ENCODE peak calls at places on chromosomes 11 and 22, in four cellular contexts. One of them, this sample, is unnamed. For H3K36me3 and H3K4me1, the result is how much of the 10 kb centered on the place peaks cover.

GRCh38 chr11:19597876-19598275 is 114.8 kb upstream of the NAV2 start:
- DNase-seq in CD4-positive, CD25-positive, alpha-beta regulatory T cell: no peak
- DNase-seq in tibial nerve: no peak
- DNase-seq in adrenal gland: no peak
- DNase-seq in this sample: no peak

GRCh38 chr22:32329202-32329645 is 28.4 kb upstream of the RFPL3 start:
- DNase-seq in CD4-positive, CD25-positive, alpha-beta regulatory T cell: no peak
- DNase-seq in tibial nerve: no peak
- DNase-seq in adrenal gland: no peak
- DNase-seq in this sample: no peak

GRCh38 chr11:47466201-47466600 is 17.3 kb upstream of the RAPSN start:
- DNase-seq in CD4-positive, CD25-positive, alpha-beta regulatory T cell: no peak
- DNase-seq in tibial nerve: no peak
- DNase-seq in adrenal gland: no peak
- DNase-seq in this sample: no peak

GRCh38 chr11:3929232-3929631 is 73.8 kb downstream of the STIM1 start:
- DNase-seq in CD4-positive, CD25-positive, alpha-beta regulatory T cell: no peak
- DNase-seq in tibial nerve: no peak
- DNase-seq in adrenal gland: no peak
- DNase-seq in this sample: no peak

GRCh38 chr22:22099833-22100812 is 117.5 kb upstream of the TOP3B start:
- DNase-seq in CD4-positive, CD25-positive, alpha-beta regulatory T cell: no peak
- DNase-seq in tibial nerve: no peak
- DNase-seq in adrenal gland: no peak
- DNase-seq in this sample: no peak

GRCh38 chr11:16815047-16815767 is 76.8 kb downstream of the C11orf58 start:
- DNase-seq in CD4-positive, CD25-positive, alpha-beta regulatory T cell: no peak
- DNase-seq in tibial nerve: peak
- DNase-seq in adrenal gland: peak
- DNase-seq in this sample: no peak

GRCh38 chr11:122085712-122086111 is 30.3 kb downstream of the BLID start:
- DNase-seq in CD4-positive, CD25-positive, alpha-beta regulatory T cell: no peak
- DNase-seq in tibial nerve: no peak
- DNase-seq in adrenal gland: no peak
- DNase-seq in this sample: no peak

GRCh38 chr11:96257972-96258951 is 84.7 kb downstream of the MAML2 start:
- DNase-seq in CD4-positive, CD25-positive, alpha-beta regulatory T cell: peak
- DNase-seq in tibial nerve: no peak
- DNase-seq in adrenal gland: no peak
- DNase-seq in this sample: no peak

GRCh38 chr22:45871721-45872120 is 105.2 kb downstream of the WNT7B start:
- DNase-seq in CD4-positive, CD25-positive, alpha-beta regulatory T cell: no peak
- DNase-seq in tibial nerve: no peak
- DNase-seq in adrenal gland: no peak
- DNase-seq in this sample: no peak

GRCh38 chr11:127470485-127470884 is 469.9 kb upstream of the KIRREL3 start:
- DNase-seq in CD4-positive, CD25-positive, alpha-beta regulatory T cell: no peak
- DNase-seq in tibial nerve: no peak
- DNase-seq in adrenal gland: no peak
- DNase-seq in this sample: no peak

GRCh38 chr22:22924369-22925145 is 36.9 kb downstream of the IGLL5 start:
- DNase-seq in CD4-positive, CD25-positive, alpha-beta regulatory T cell: no peak
- DNase-seq in tibial nerve: no peak
- DNase-seq in adrenal gland: no peak
- DNase-seq in this sample: no peak

GRCh38 chr11:36431429-36432092 is 78.5 kb downstream of the TRAF6 start:
- DNase-seq in CD4-positive, CD25-positive, alpha-beta regulatory T cell: no peak
- DNase-seq in tibial nerve: no peak
- DNase-seq in adrenal gland: peak
- DNase-seq in this sample: peak

GRCh38 chr11:8959546-8960166 is 4.6 kb downstream of the TMEM9B start:
- DNase-seq in CD4-positive, CD25-positive, alpha-beta regulatory T cell: peak
- DNase-seq in tibial nerve: peak
- DNase-seq in adrenal gland: no peak
- DNase-seq in this sample: peak

GRCh38 chr11:128874406-128874805 is 7.3 kb upstream of the KCNJ1 start:
- DNase-seq in CD4-positive, CD25-positive, alpha-beta regulatory T cell: no peak
- DNase-seq in tibial nerve: no peak
- DNase-seq in adrenal gland: no peak
- DNase-seq in this sample: no peak

GRCh38 chr11:70413151-70413550 is 14.8 kb downstream of the CTTN start:
- DNase-seq in CD4-positive, CD25-positive, alpha-beta regulatory T cell: no peak
- DNase-seq in tibial nerve: no peak
- DNase-seq in adrenal gland: no peak
- DNase-seq in this sample: no peak

GRCh38 chr11:70415642-70416395 is 17.5 kb downstream of the CTTN start:
- DNase-seq in CD4-positive, CD25-positive, alpha-beta regulatory T cell: no peak
- DNase-seq in tibial nerve: no peak
- DNase-seq in adrenal gland: no peak
- DNase-seq in this sample: no peak

GRCh38 chr11:70416881-70417280 is 18.6 kb downstream of the CTTN start:
- DNase-seq in CD4-positive, CD25-positive, alpha-beta regulatory T cell: no peak
- DNase-seq in tibial nerve: no peak
- DNase-seq in adrenal gland: no peak
- DNase-seq in this sample: no peak

GRCh38 chr11:70414341-70415100 is 16.2 kb downstream of the CTTN start:
- DNase-seq in CD4-positive, CD25-positive, alpha-beta regulatory T cell: no peak
- DNase-seq in tibial nerve: no peak
- DNase-seq in adrenal gland: no peak
- DNase-seq in this sample: no peak

GRCh38 chr11:70415176-70415575 is 16.8 kb downstream of the CTTN start:
- DNase-seq in CD4-positive, CD25-positive, alpha-beta regulatory T cell: no peak
- DNase-seq in tibial nerve: peak
- DNase-seq in adrenal gland: no peak
- DNase-seq in this sample: peak
- H3K36me3 ChIP-seq in CD4-positive, CD25-positive, alpha-beta regulatory T cell: under half
- H3K36me3 ChIP-seq in tibial nerve: under half
- H3K36me3 ChIP-seq in adrenal gland: under half
- H3K36me3 ChIP-seq in this sample: under half

GRCh38 chr22:42927966-42928365 is 70.9 kb upstream of the ARFGAP3 start:
- DNase-seq in CD4-positive, CD25-positive, alpha-beta regulatory T cell: no peak
- DNase-seq in tibial nerve: no peak
- DNase-seq in adrenal gland: no peak
- DNase-seq in this sample: no peak
- H3K4me1 ChIP-seq in CD4-positive, CD25-positive, alpha-beta regulatory T cell: under half
- H3K4me1 ChIP-seq in tibial nerve: half or more
- H3K4me1 ChIP-seq in adrenal gland: half or more
- H3K4me1 ChIP-seq in this sample: under half

GRCh38 chr11:69080361-69080973 is 31.7 kb downstream of the TPCN2 start:
- DNase-seq in CD4-positive, CD25-positive, alpha-beta regulatory T cell: peak
- DNase-seq in tibial nerve: no peak
- DNase-seq in adrenal gland: no peak
- DNase-seq in this sample: peak

GRCh38 chr11:69076129-69076791 is 27.5 kb downstream of the TPCN2 start:
- DNase-seq in CD4-positive, CD25-positive, alpha-beta regulatory T cell: no peak
- DNase-seq in tibial nerve: no peak
- DNase-seq in adrenal gland: no peak
- DNase-seq in this sample: peak

GRCh38 chr11:69079891-69080290 is 31.2 kb downstream of the TPCN2 start:
- DNase-seq in CD4-positive, CD25-positive, alpha-beta regulatory T cell: no peak
- DNase-seq in tibial nerve: no peak
- DNase-seq in adrenal gland: no peak
- DNase-seq in this sample: no peak

GRCh38 chr11:69078930-69079607 is 30.3 kb downstream of the TPCN2 start:
- DNase-seq in CD4-positive, CD25-positive, alpha-beta regulatory T cell: no peak
- DNase-seq in tibial nerve: no peak
- DNase-seq in adrenal gland: no peak
- DNase-seq in this sample: no peak

DNA sequence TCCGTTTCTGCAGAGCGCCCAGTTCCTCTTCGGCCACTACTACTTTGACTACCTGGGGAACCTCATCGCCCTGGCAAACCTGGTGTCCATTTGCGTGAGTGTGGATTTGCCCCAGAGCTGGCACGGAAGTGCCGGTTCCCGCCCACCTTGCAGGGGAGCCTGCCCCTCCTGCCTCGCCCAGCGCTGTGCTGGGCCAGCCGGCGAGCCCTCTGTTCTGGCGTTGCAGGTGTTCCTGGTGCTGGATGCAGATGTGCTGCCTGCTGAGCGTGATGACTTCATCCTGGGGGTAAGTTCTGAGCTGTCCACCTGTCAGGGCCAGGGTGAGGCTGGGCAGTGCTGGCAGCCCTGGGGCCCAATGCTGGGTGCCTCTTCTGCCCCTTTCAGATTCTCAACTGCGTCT is 29.8 kb downstream of the TPCN2 start:
- DNase-seq in CD4-positive, CD25-positive, alpha-beta regulatory T cell: no peak
- DNase-seq in tibial nerve: no peak
- DNase-seq in adrenal gland: no peak
- DNase-seq in this sample: no peak
- H3K36me3 ChIP-seq in CD4-positive, CD25-positive, alpha-beta regulatory T cell: under half
- H3K36me3 ChIP-seq in tibial nerve: under half
- H3K36me3 ChIP-seq in adrenal gland: under half
- H3K36me3 ChIP-seq in this sample: under half

GRCh38 chr11:12159351-12160099 is 49.1 kb downstream of the MICAL2 start:
- DNase-seq in CD4-positive, CD25-positive, alpha-beta regulatory T cell: no peak
- DNase-seq in tibial nerve: no peak
- DNase-seq in adrenal gland: no peak
- DNase-seq in this sample: peak
- H3K4me1 ChIP-seq in CD4-positive, CD25-positive, alpha-beta regulatory T cell: under half
- H3K4me1 ChIP-seq in tibial nerve: under half
- H3K4me1 ChIP-seq in adrenal gland: under half
- H3K4me1 ChIP-seq in this sample: half or more

GRCh38 chr11:82924522-82925224 is 23.1 kb downstream of the DDIAS start:
- DNase-seq in CD4-positive, CD25-positive, alpha-beta regulatory T cell: no peak
- DNase-seq in tibial nerve: no peak
- DNase-seq in adrenal gland: no peak
- DNase-seq in this sample: no peak

GRCh38 chr11:82929121-82929520 is 27.6 kb downstream of the DDIAS start:
- DNase-seq in CD4-positive, CD25-positive, alpha-beta regulatory T cell: no peak
- DNase-seq in tibial nerve: no peak
- DNase-seq in adrenal gland: no peak
- DNase-seq in this sample: no peak

GRCh38 chr11:82930734-82931133 is 29.2 kb downstream of the DDIAS start:
- DNase-seq in CD4-positive, CD25-positive, alpha-beta regulatory T cell: no peak
- DNase-seq in tibial nerve: no peak
- DNase-seq in adrenal gland: no peak
- DNase-seq in this sample: no peak

GRCh38 chr11:82930229-82930628 is 28.7 kb downstream of the DDIAS start:
- DNase-seq in CD4-positive, CD25-positive, alpha-beta regulatory T cell: no peak
- DNase-seq in tibial nerve: no peak
- DNase-seq in adrenal gland: no peak
- DNase-seq in this sample: no peak

DNA sequence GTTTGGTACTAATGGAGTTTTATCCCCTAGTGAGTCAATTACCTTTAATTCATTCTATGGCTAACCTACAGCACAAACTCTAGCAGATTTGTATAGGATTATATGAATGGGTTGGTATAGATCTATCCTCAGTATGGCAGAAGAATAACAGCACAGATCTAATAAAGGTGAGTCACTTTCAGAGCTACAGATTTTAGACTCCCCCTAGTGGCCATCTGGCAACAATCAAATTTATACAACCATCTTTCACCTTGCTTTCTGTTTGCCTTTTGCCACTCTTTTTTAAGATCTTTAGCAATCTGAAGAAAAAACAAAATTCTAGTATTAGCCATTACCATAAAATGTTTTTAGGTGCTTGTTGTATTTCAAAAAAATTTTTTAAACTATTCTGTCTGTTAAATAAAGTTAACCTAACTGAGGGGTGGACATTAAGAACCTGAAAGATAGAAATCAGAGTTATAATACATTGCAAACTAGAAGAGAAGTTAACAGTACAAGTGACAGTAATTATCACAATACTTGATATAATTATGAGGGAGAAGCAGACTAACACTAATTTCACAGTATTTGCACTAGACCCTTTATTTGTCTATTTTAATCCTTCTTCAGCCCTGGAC is 25.8 kb downstream of the DDIAS start:
- DNase-seq in CD4-positive, CD25-positive, alpha-beta regulatory T cell: peak
- DNase-seq in tibial nerve: peak
- DNase-seq in adrenal gland: no peak
- DNase-seq in this sample: peak
- H3K36me3 ChIP-seq in CD4-positive, CD25-positive, alpha-beta regulatory T cell: under half
- H3K36me3 ChIP-seq in tibial nerve: under half
- H3K36me3 ChIP-seq in adrenal gland: under half
- H3K36me3 ChIP-seq in this sample: under half

GRCh38 chr11:117062503-117062902 is 35.7 kb downstream of the SIK3 start:
- DNase-seq in CD4-positive, CD25-positive, alpha-beta regulatory T cell: no peak
- DNase-seq in tibial nerve: no peak
- DNase-seq in adrenal gland: no peak
- DNase-seq in this sample: no peak

GRCh38 chr11:117064275-117064674 is 34.0 kb downstream of the SIK3 start:
- DNase-seq in CD4-positive, CD25-positive, alpha-beta regulatory T cell: no peak
- DNase-seq in tibial nerve: no peak
- DNase-seq in adrenal gland: no peak
- DNase-seq in this sample: peak

GRCh38 chr11:117059611-117060010 is 38.6 kb downstream of the SIK3 start:
- DNase-seq in CD4-positive, CD25-positive, alpha-beta regulatory T cell: no peak
- DNase-seq in tibial nerve: no peak
- DNase-seq in adrenal gland: no peak
- DNase-seq in this sample: no peak

GRCh38 chr11:117058761-117059233 is 39.4 kb downstream of the SIK3 start:
- DNase-seq in CD4-positive, CD25-positive, alpha-beta regulatory T cell: no peak
- DNase-seq in tibial nerve: no peak
- DNase-seq in adrenal gland: no peak
- DNase-seq in this sample: no peak

DNA sequence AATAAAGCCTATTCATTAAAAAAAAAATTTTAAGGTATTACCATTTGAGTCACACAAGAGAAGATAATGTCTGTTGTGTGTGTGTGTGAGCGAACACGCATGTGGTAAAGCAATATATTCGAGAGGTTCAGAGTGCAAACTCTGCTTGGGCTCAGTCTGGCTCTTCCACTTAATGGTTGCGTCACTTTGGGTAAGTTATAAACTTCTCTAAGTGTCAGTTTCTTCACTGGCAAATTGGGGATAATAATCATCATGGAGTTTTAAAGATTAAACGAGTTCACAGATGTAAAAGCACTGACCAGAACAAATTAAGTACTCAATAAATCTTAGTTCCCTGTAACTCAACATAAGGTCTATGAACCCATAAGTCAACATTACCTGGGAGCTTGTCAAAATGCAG is 37.0 kb downstream of the SIK3 start:
- DNase-seq in CD4-positive, CD25-positive, alpha-beta regulatory T cell: no peak
- DNase-seq in tibial nerve: no peak
- DNase-seq in adrenal gland: no peak
- DNase-seq in this sample: no peak
- H3K4me1 ChIP-seq in CD4-positive, CD25-positive, alpha-beta regulatory T cell: under half
- H3K4me1 ChIP-seq in tibial nerve: under half
- H3K4me1 ChIP-seq in adrenal gland: under half
- H3K4me1 ChIP-seq in this sample: under half

DNA sequence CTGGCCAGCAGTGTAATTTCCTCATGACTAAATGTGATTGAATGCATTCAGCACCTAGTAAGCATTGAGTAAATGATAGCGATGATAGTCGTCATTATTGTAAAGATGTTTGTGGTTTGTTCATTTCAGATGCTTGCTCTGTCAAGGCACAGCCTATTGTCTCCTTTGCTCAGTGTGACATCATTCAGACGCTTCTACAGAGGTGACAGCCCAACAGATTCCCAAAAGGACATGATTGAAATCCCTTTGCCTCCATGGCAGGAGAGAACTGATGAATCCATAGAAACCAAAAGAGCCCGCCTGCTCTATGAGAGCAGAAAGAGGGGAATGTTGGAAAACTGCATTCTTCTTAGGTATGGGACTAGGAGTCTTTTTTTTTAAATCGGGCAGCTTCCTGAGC is 7.6 kb downstream of the SDHAF2 start:
- DNase-seq in CD4-positive, CD25-positive, alpha-beta regulatory T cell: no peak
- DNase-seq in tibial nerve: no peak
- DNase-seq in adrenal gland: no peak
- DNase-seq in this sample: no peak
- H3K36me3 ChIP-seq in CD4-positive, CD25-positive, alpha-beta regulatory T cell: half or more
- H3K36me3 ChIP-seq in tibial nerve: under half
- H3K36me3 ChIP-seq in adrenal gland: under half
- H3K36me3 ChIP-seq in this sample: under half

This sample was measured in mammary epithelial cell.